ENCODE peak calls at places on chromosomes 5 and 9, in five cellular contexts. L, G, J, W and M are unnamed samples.
A peak's percentile ranks its signal among the peaks of the same experiment; 100 is the strongest.

GRCh38 chr5:176748967-176749935 is 61.1 kb upstream of the UNC5A start:
- DNase-seq in L (no peak), G (no peak), W (peak; percentile 27), J (no peak), M (peak; percentile 74)

GRCh38 chr5:138905541-138905940 is 30.4 kb upstream of the LRRTM2 start:
- DNase-seq in G (no peak), L (no peak), J (no peak), W (no peak), M (no peak)

GRCh38 chr9:3517377-3518048 is 8.3 kb downstream of the RFX3 start:
- DNase-seq in G (no peak), L (no peak), W (no peak), J (no peak), M (no peak)

GRCh38 chr5:86461169-86461956 is 156.4 kb upstream of the COX7C start:
- DNase-seq in G (peak; percentile 71), J (no peak), L (no peak), W (no peak), M (no peak)

GRCh38 chr9:136339173-136339957 is 12.0 kb downstream of the GPSM1 start:
- DNase-seq in L (peak; percentile 79), G (peak; percentile 55), W (peak; percentile 61), J (no peak), M (no peak)

GRCh38 chr9:87622098-87622497 is 103.8 kb upstream of the CTSL start:
- DNase-seq in J (no peak), W (no peak), G (no peak), L (no peak), M (no peak)

GRCh38 chr9:9257999-9258398 is 1354.8 kb downstream of the PTPRD start:
- DNase-seq in W (no peak), J (no peak), L (no peak), G (no peak), M (no peak)

GRCh38 chr9:134323741-134324358 is 2.4 kb upstream of the RXRA start:
- DNase-seq in L (peak; percentile 83), J (no peak), G (no peak), W (no peak), M (peak; percentile 70)

GRCh38 chr9:125161284-125161918 is 18.1 kb upstream of the SCAI start:
- DNase-seq in J (no peak), W (no peak), L (no peak), G (no peak), M (no peak)

GRCh38 chr5:56019306-56020272 is 24.8 kb upstream of the IL6ST start:
- DNase-seq in L (no peak), J (no peak), W (no peak), G (peak; percentile 49), M (no peak)

GRCh38 chr5:40165106-40165788 is 514.5 kb upstream of the PTGER4 start:
- DNase-seq in J (no peak), W (no peak), G (no peak), L (no peak), M (no peak)

GRCh38 chr5:169634606-169635005 is 2.5 kb upstream of the DOCK2 start:
- DNase-seq in L (no peak), W (no peak), G (no peak), J (no peak), M (no peak)

GRCh38 chr5:19488786-19489185 is 499.2 kb downstream of the CDH18 start:
- DNase-seq in J (no peak), L (no peak), G (no peak), W (no peak), M (no peak)

GRCh38 chr5:172496671-172497371 is 42.5 kb upstream of the SH3PXD2B start:
- DNase-seq in L (no peak), W (peak; percentile 17), G (no peak), J (peak; percentile 59), M (peak; percentile 55)

GRCh38 chr5:36152324-36153298 is 700 bp downstream of the SKP2 start:
- DNase-seq in J (no peak), W (no peak), L (no peak), G (peak; percentile 21), M (no peak)

GRCh38 chr5:36151434-36152323 is at the start of the genes LMBRD2 and SKP2:
- DNase-seq in W (peak; percentile 96), L (peak; percentile 97), G (peak; percentile 98), J (peak; percentile 96), M (peak; percentile 98)

GRCh38 chr5:36153727-36154126 is 1.8 kb downstream of the SKP2 start:
- DNase-seq in G (no peak), W (no peak), J (no peak), L (no peak), M (no peak)

GRCh38 chr5:36153299-36153677 is 1.4 kb downstream of the SKP2 start:
- DNase-seq in L (no peak), W (no peak), J (no peak), G (no peak), M (no peak)

DNA sequence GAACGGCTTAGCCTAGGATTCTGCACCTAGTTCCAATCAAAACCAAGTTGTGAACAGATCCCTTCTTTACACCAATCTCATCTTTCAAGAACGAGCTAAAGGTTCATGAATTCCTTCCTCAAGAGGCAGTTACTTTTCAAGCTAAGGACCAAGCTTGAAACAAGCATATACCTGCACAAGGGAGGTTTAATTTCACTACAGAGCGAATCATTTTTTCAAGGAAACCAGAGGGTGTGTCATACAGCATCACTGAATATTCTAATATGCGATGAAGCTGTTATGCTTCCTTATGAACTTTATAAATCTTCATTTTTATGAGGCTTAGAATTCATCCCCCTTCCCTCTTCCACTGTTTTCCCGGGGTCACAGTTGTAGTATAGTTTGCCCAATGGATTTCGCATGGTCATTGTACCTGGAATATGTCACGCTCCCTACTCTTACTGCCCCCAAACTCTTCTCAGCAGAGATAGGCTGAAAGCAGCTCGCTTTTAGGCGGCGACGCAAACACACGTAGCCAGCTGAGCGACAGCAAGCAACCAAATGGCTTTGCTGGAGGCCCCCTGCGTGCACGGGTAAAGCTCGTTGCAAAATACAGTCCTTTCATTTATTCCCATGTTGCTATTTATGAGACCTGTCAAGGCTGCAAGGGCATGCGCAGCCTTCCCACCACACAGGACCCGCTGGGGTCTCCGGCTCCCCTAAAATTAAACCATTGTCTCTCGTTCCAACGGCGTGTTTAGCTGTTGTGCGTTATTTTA is 832 bp downstream of the LMBRD2 start:
- DNase-seq in G (peak; percentile 62), W (no peak), J (no peak), L (peak; percentile 36), M (no peak)
- TF ChIP-seq CTCF in G (no peak), W (no peak), J (no peak), L (no peak), M (no peak)

DNA sequence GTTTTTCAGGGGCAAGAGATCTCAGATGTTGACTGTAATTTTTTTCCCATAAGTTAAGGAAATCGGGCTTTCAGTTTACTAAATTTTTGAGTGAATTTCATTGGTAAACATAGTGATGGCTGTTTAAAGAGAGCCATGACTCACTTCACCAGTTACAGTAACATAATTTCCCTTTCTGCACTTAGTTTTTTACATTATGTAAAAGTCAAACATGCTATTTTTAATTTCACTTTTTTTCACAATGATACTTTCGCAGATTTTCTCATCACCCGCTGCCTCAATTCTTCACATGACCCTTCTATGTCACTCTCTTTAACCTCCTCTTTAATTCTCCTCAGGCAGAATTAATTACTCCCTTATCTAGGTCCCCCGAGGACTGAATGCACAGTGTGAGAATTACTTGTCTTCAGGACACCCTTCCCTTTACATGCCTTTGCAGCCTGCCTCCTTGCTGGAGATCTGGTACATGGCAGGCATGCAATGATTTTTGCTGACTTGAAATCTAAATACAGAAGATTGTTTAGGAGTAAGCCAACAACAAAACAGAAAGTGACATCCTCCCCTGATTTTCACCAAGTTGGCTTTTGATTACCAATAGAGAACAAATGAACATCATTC is 217.5 kb upstream of the S1PR3 start:
- DNase-seq in L (no peak), G (no peak), J (no peak), W (no peak), M (no peak)
- H3K4me1 ChIP-seq in L (peaks cover 9% of the 10 kb centered on the region), G (peaks cover 17% of the 10 kb centered on the region), J (no peaks in the 10 kb centered on the region), W (no peaks in the 10 kb centered on the region), M (no peaks in the 10 kb centered on the region)

GRCh38 chr9:72327631-72328030 is 37.4 kb downstream of the ZFAND5 start:
- DNase-seq in L (no peak), J (no peak), W (no peak), G (peak; percentile 50), M (no peak)

GRCh38 chr9:72322678-72323077 is 42.3 kb downstream of the ZFAND5 start:
- DNase-seq in W (no peak), J (no peak), G (no peak), L (no peak), M (no peak)

GRCh38 chr9:72324974-72325373 is 40.0 kb downstream of the ZFAND5 start:
- DNase-seq in W (no peak), J (no peak), L (no peak), G (no peak), M (no peak)

GRCh38 chr9:72322259-72322658 is 42.7 kb downstream of the ZFAND5 start:
- DNase-seq in J (no peak), G (no peak), L (no peak), W (no peak), M (no peak)

DNA sequence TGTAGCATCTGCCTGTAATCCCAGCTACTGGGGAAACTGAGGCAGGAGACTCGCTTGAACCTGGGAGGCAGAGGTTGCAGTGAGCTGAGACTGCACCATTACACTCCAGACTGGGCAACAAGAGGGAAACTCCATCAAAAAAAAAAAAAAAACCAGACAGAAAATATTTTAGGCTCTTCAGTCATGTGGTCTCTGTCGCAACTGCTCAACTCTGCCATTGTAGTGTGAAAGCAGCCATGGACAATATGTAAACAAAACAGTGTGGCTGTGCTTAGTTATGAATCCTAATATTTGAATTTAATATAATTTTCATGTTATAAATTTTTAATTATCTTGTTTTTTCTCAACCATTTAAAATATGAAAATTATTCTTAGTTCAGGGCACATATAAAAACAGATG is 38.4 kb downstream of the ZFAND5 start:
- DNase-seq in J (no peak), W (no peak), G (no peak), L (no peak), M (no peak)
- TF ChIP-seq CTCF in J (no peak), W (no peak), G (no peak), L (no peak), M (no peak)

GRCh38 chr9:113524460-113524859 is 60.9 kb downstream of the RGS3 start:
- DNase-seq in L (peak; percentile 76), J (no peak), W (no peak), G (no peak), M (no peak)

GRCh38 chr9:113525208-113525607 is 61.7 kb downstream of the RGS3 start:
- DNase-seq in W (no peak), L (no peak), J (no peak), G (no peak), M (no peak)

GRCh38 chr9:113522858-113523257 is 59.3 kb downstream of the RGS3 start:
- DNase-seq in W (no peak), G (no peak), J (no peak), L (no peak), M (no peak)

GRCh38 chr9:113522419-113522818 is 58.9 kb downstream of the RGS3 start:
- DNase-seq in W (no peak), L (no peak), G (no peak), J (no peak), M (no peak)

DNA sequence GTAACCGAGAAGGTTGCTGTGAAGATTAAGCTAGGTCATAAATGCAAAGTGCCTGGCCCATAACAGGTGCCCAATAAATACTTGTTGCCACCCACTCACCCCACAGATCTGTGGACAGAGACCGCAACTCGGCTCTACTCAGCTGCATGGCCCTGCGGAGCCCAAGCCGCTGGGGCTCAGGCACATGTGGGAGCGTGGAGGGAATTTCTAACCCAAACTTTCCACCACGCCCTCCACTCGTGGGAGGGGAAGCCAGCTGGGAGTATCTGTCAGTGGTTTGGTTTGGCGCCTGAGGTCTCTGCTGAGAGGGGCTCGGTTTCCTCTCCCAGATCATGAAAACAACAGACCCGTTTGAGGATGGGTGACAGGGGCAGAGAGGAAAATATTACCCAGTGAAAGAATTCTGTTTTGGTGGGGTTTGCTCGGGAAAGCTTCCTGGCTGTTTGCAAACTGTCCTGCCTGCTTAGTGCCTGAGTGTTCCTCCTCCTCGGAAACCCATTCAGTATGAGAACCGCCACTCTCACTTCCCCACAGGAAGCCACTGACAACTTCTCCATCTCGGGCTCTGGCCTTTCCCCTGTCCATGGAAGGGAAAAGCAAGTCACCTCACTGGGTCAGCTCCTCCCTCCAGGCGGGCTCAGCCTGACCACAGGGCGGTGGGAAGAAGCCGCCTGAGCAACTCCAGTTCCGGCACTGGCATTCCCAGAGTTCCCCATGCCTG is 60.1 kb downstream of the RGS3 start:
- DNase-seq in L (peak; percentile 81), J (no peak), W (peak; percentile 74), G (peak; percentile 90), M (no peak)
- H3K4me1 ChIP-seq in L (peaks cover 83% of the 10 kb centered on the region), J (peaks cover 10% of the 10 kb centered on the region), W (peaks cover 97% of the 10 kb centered on the region), G (peaks cover 57% of the 10 kb centered on the region), M (peaks cover 38% of the 10 kb centered on the region)